ENCODE peak calls at places on chromosomes 12 and 14, in seven cellular contexts. N, G, T, E, S, I and M are unnamed samples.

GRCh38 chr14:81427348-81428058 is 27.4 kb upstream of the STON2 start:
- DNase-seq in G (no peak), S (no peak), E (no peak), I (no peak), T (no peak), N (no peak), M (peak; percentile 98)

GRCh38 chr14:85010186-85010585 is 519.8 kb upstream of the FLRT2 start:
- DNase-seq in S (no peak), G (no peak), T (no peak), I (no peak), E (no peak), N (no peak), M (no peak)

GRCh38 chr14:75561013-75561432 is 17.4 kb upstream of the FLVCR2 start:
- DNase-seq in N (peak; percentile 86), T (peak; percentile 71), E (peak; percentile 81), I (peak; percentile 55), G (peak; percentile 52), S (no peak), M (peak; percentile 68)

GRCh38 chr12:47032644-47033043 is 46.8 kb upstream of the PCED1B start:
- DNase-seq in E (no peak), S (no peak), I (no peak), T (no peak), G (no peak), N (no peak), M (peak; percentile 80)

GRCh38 chr14:50399251-50400032 is 2.8 kb upstream of the CDKL1 start:
- DNase-seq in I (peak; percentile 38), E (peak; percentile 75), N (no peak), T (no peak), G (no peak), S (no peak), M (no peak)

GRCh38 chr12:991350-992278 is 591 bp downstream of the ERC1 start:
- DNase-seq in E (peak; percentile 69), S (peak; percentile 2), G (peak; percentile 54), N (peak; percentile 47), T (no peak), I (no peak), M (peak; percentile 47)

GRCh38 chr12:109277899-109278762 is 31.0 kb downstream of the FOXN4 start:
- DNase-seq in T (no peak), N (peak; percentile 47), I (peak; percentile 66), G (no peak), S (no peak), E (no peak), M (no peak)

GRCh38 chr12:98369601-98370000 is 145.8 kb upstream of the TMPO start:
- DNase-seq in S (no peak), I (no peak), N (no peak), T (no peak), G (no peak), E (no peak), M (no peak)

GRCh38 chr12:64320611-64321010 is 69.9 kb downstream of the C12orf56 start:
- DNase-seq in E (no peak), G (no peak), I (no peak), T (no peak), S (no peak), N (no peak), M (no peak)

GRCh38 chr12:20602671-20603402 is 92.3 kb upstream of the SLCO1C1 start:
- DNase-seq in S (no peak), N (no peak), I (no peak), T (no peak), E (no peak), G (no peak), M (no peak)

GRCh38 chr12:57459750-57460400 is at the start of gene GLI1:
- DNase-seq in S (no peak), N (no peak), I (no peak), E (no peak), G (no peak), T (no peak), M (peak; percentile 36)

GRCh38 chr14:105087308-105087962 is 22.2 kb upstream of the GPR132 start:
- DNase-seq in N (peak; percentile 89), I (peak; percentile 82), T (peak; percentile 58), S (no peak), E (peak; percentile 72), G (no peak), M (no peak)

GRCh38 chr12:111870216-111870615 is 28.2 kb downstream of the MAPKAPK5 start:
- DNase-seq in G (no peak), I (no peak), N (no peak), T (no peak), E (no peak), S (no peak), M (no peak)

GRCh38 chr12:65868878-65869277 is 44.6 kb downstream of the HMGA2 start:
- DNase-seq in G (no peak), N (no peak), I (no peak), T (no peak), S (no peak), E (no peak), M (no peak)

GRCh38 chr14:100031506-100032281 is 33.5 kb upstream of the EVL start:
- DNase-seq in G (no peak), N (no peak), S (no peak), I (peak; percentile 37), T (no peak), E (peak; percentile 75), M (no peak)